ENCODE peak calls at places on chromosomes 7 and 10, in nine cellular contexts. B is GM20000; U is amniotic epithelial cell; M is breast epithelium; T is WERI-Rb-1; H is CD4-positive, alpha-beta memory T cell; X is endothelial cell; G is AG20443; F is T-helper 1 cell. S is an unnamed sample.

GRCh38 chr7:68938151-68938550 is 660.1 kb upstream of the AUTS2 start:
- DNase-seq in B (no peak), U (no peak), M (no peak), T (no peak), H (no peak), X (no peak), G (no peak), F (no peak), S (no peak)

GRCh38 chr10:122301055-122301810 is 30.1 kb downstream of the BTBD16 start:
- DNase-seq in B (no peak), U (peak; percentile 97), M (no peak), T (no peak), H (peak; percentile 74), X (no peak), G (peak; percentile 87), F (no peak), S (no peak)

GRCh38 chr10:3263747-3264146 is 91.2 kb upstream of the PITRM1 start:
- DNase-seq in B (no peak), U (no peak), M (no peak), T (no peak), H (no peak), X (no peak), G (no peak), F (no peak), S (no peak)

GRCh38 chr7:115689941-115690340 is 340.6 kb downstream of the TFEC start:
- DNase-seq in B (no peak), U (no peak), M (no peak), T (no peak), H (no peak), X (no peak), G (no peak), F (no peak), S (no peak)

GRCh38 chr10:34116220-34116623 is 698.9 kb downstream of the PARD3 start:
- DNase-seq in B (no peak), U (peak; percentile 34), M (no peak), T (no peak), H (no peak), X (no peak), G (no peak), F (no peak), S (no peak)

GRCh38 chr10:85995791-85996190 is 370.8 kb downstream of the GRID1 start:
- DNase-seq in B (peak; percentile 36), U (no peak), M (no peak), T (peak; percentile 59), H (no peak), X (peak; percentile 34), G (no peak), F (no peak), S (no peak)

GRCh38 chr7:150481207-150481920 is 30.9 kb downstream of the GIMAP8 start:
- DNase-seq in B (no peak), U (no peak), M (no peak), T (no peak), H (peak; percentile 87), X (no peak), G (no peak), F (no peak), S (no peak)

GRCh38 chr7:149824748-149825566 is 13.2 kb upstream of the ZNF862 start:
- DNase-seq in B (no peak), U (no peak), M (no peak), T (no peak), H (no peak), X (no peak), G (no peak), F (no peak), S (no peak)

GRCh38 chr10:124179308-124180043 is 86.1 kb upstream of the CHST15 start:
- DNase-seq in B (no peak), U (no peak), M (no peak), T (no peak), H (no peak), X (no peak), G (no peak), F (no peak), S (no peak)

GRCh38 chr10:62806246-62806645 is 1.7 kb downstream of the ADO start:
- DNase-seq in B (no peak), U (peak; percentile 8), M (no peak), T (no peak), H (no peak), X (no peak), G (no peak), F (no peak), S (no peak)

GRCh38 chr10:31708513-31708912 is 220.1 kb downstream of the ARHGAP12 start:
- DNase-seq in B (no peak), U (no peak), M (no peak), T (peak; percentile 43), H (no peak), X (no peak), G (peak; percentile 17), F (no peak), S (no peak)

GRCh38 chr7:104327963-104328307 is 468 bp upstream of the LHFPL3 start:
- DNase-seq in B (no peak), U (peak; percentile 0), M (no peak), T (no peak), H (no peak), X (no peak), G (peak; percentile 13), F (no peak), S (no peak)

GRCh38 chr7:69941077-69941476 is 342.8 kb downstream of the AUTS2 start:
- DNase-seq in B (no peak), U (no peak), M (no peak), T (no peak), H (no peak), X (no peak), G (no peak), F (no peak), S (no peak)

GRCh38 chr10:98536551-98536950 is 89.8 kb upstream of the HPS1 start:
- DNase-seq in B (no peak), U (peak; percentile 85), M (no peak), T (no peak), H (no peak), X (no peak), G (peak; percentile 36), F (no peak), S (no peak)

GRCh38 chr7:4707980-4708411 is 25.9 kb downstream of the FOXK1 start:
- DNase-seq in B (no peak), U (no peak), M (no peak), T (no peak), H (no peak), X (no peak), G (no peak), F (no peak), S (no peak)

GRCh38 chr10:59108296-59108695 is 68.1 kb upstream of the PHYHIPL start:
- DNase-seq in B (no peak), U (no peak), M (no peak), T (no peak), H (no peak), X (no peak), G (no peak), F (no peak), S (no peak)

GRCh38 chr10:69093933-69094332 is 6.0 kb downstream of the SRGN start:
- DNase-seq in B (no peak), U (peak; percentile 55), M (no peak), T (peak; percentile 16), H (no peak), X (no peak), G (no peak), F (no peak), S (no peak)

GRCh38 chr10:27360581-27361172 is 120.1 kb upstream of the ACBD5 start:
- DNase-seq in B (peak; percentile 55), U (peak; percentile 70), M (peak; percentile 76), T (peak; percentile 57), H (peak; percentile 81), X (peak; percentile 83), G (peak; percentile 35), F (peak; percentile 50), S (peak; percentile 70)

GRCh38 chr10:124339951-124340760 is 78.6 kb downstream of the OAT start:
- DNase-seq in B (no peak), U (peak; percentile 8), M (no peak), T (no peak), H (no peak), X (no peak), G (peak; percentile 81), F (no peak), S (no peak)

GRCh38 chr7:149621776-149622175 is 124.2 kb upstream of the ZNF746 start:
- DNase-seq in B (no peak), U (peak; percentile 16), M (no peak), T (no peak), H (peak; percentile 59), X (no peak), G (no peak), F (no peak), S (no peak)

GRCh38 chr7:44884553-44885393 is 557 bp downstream of the PURB start:
- DNase-seq in B (peak; percentile 57), U (peak; percentile 70), M (peak; percentile 56), T (peak; percentile 22), H (peak; percentile 70), X (peak; percentile 53), G (peak; percentile 83), F (no peak), S (peak; percentile 83)

GRCh38 chr10:14010083-14010551 is 320.6 kb downstream of the FRMD4A start:
- DNase-seq in B (peak; percentile 26), U (peak; percentile 25), M (no peak), T (no peak), H (no peak), X (no peak), G (peak; percentile 51), F (no peak), S (no peak)

GRCh38 chr10:133213641-133214467 is 16.2 kb upstream of the UTF1 start:
- DNase-seq in B (no peak), U (no peak), M (no peak), T (no peak), H (peak; percentile 9), X (no peak), G (no peak), F (no peak), S (no peak)